ENCODE peak calls at places on chromosomes 12 and 14, in ten cellular contexts. R is hypothalamus, A is lower lobe of right lung, W is stomach, Y is NCI-H1105, S is cardiac fibroblast, I is substantia nigra, G is NCI-H1417, Z is non-pigmented ciliary epithelial cell, E is pons. L is an unnamed sample.
A peak's percentile ranks its signal among the peaks of the same experiment; 100 is the strongest.

GRCh38 chr14:74346341-74346740 is 1.9 kb upstream of the VRTN start:
- DNase-seq in R (no peak), A (no peak), W (no peak), Y (no peak), S (no peak), I (no peak), G (no peak), Z (no peak), E (no peak), L (no peak)

GRCh38 chr12:19130224-19131019 is 889 bp downstream of the PLEKHA5 start:
- DNase-seq in R (peak; percentile 30), A (peak; percentile 53), W (peak; percentile 34), Y (peak; percentile 58), S (peak; percentile 19), I (no peak), G (peak; percentile 40), Z (no peak), E (peak; percentile 15), L (peak; percentile 31)

GRCh38 chr14:87160964-87161363 is 832.0 kb downstream of the GALC start:
- DNase-seq in R (no peak), A (no peak), W (no peak), Y (no peak), S (no peak), I (no peak), G (no peak), Z (no peak), E (no peak), L (no peak)

GRCh38 chr12:76106631-76107030 is 22.1 kb upstream of the NAP1L1 start:
- DNase-seq in R (no peak), A (no peak), W (no peak), Y (no peak), S (no peak), I (no peak), G (no peak), Z (no peak), E (no peak), L (no peak)

GRCh38 chr14:103735022-103735421 is 19.4 kb downstream of the ZFYVE21 start:
- DNase-seq in R (no peak), A (peak; percentile 39), W (no peak), Y (no peak), S (no peak), I (no peak), G (no peak), Z (no peak), E (no peak), L (no peak)

GRCh38 chr12:1929241-1929984 is 11.0 kb upstream of the CACNA2D4 start:
- DNase-seq in R (no peak), A (peak; percentile 27), W (peak; percentile 20), Y (no peak), S (no peak), I (no peak), G (no peak), Z (no peak), E (no peak), L (no peak)

GRCh38 chr14:58239259-58240210 is 5.1 kb upstream of the PSMA3 start:
- DNase-seq in R (peak; percentile 22), A (peak; percentile 75), W (peak; percentile 82), Y (peak; percentile 72), S (peak; percentile 74), I (peak; percentile 22), G (peak; percentile 82), Z (no peak), E (peak; percentile 88), L (peak; percentile 66)

GRCh38 chr12:13241833-13242232 is 45.3 kb downstream of the EMP1 start:
- DNase-seq in R (no peak), A (no peak), W (peak; percentile 27), Y (no peak), S (no peak), I (no peak), G (no peak), Z (no peak), E (no peak), L (no peak)

GRCh38 chr12:74152370-74152769 is 385.3 kb upstream of the ATXN7L3B start:
- DNase-seq in R (no peak), A (no peak), W (no peak), Y (no peak), S (no peak), I (no peak), G (no peak), Z (no peak), E (no peak), L (no peak)

GRCh38 chr14:102317564-102318248 is 1.8 kb upstream of the ZNF839 start:
- DNase-seq in R (no peak), A (no peak), W (no peak), Y (no peak), S (peak; percentile 26), I (no peak), G (peak; percentile 42), Z (no peak), E (peak; percentile 74), L (peak; percentile 48)

GRCh38 chr14:77000340-77001235 is 27.9 kb downstream of the IRF2BPL start:
- DNase-seq in R (no peak), A (no peak), W (peak; percentile 42), Y (no peak), S (peak; percentile 64), I (no peak), G (peak; percentile 92), Z (no peak), E (peak; percentile 16), L (peak; percentile 84)

GRCh38 chr12:125128806-125129571 is 63.8 kb downstream of the AACS start:
- DNase-seq in R (no peak), A (no peak), W (no peak), Y (no peak), S (no peak), I (no peak), G (no peak), Z (no peak), E (no peak), L (no peak)

GRCh38 chr12:100368066-100368465 is 11.2 kb downstream of the SLC17A8 start:
- DNase-seq in R (no peak), A (no peak), W (no peak), Y (no peak), S (no peak), I (no peak), G (no peak), Z (no peak), E (no peak), L (no peak)

GRCh38 chr14:76080009-76080408 is 71.7 kb upstream of the GPATCH2L start:
- DNase-seq in R (no peak), A (no peak), W (no peak), Y (no peak), S (no peak), I (peak; percentile 30), G (no peak), Z (no peak), E (peak; percentile 35), L (no peak)

GRCh38 chr12:124347335-124347734 is 52.4 kb downstream of the RFLNA start:
- DNase-seq in R (no peak), A (no peak), W (no peak), Y (no peak), S (no peak), I (no peak), G (no peak), Z (no peak), E (no peak), L (no peak)

GRCh38 chr12:60112778-60113177 is 516.9 kb downstream of the SLC16A7 start:
- DNase-seq in R (no peak), A (no peak), W (no peak), Y (no peak), S (peak; percentile 6), I (no peak), G (no peak), Z (no peak), E (no peak), L (no peak)

GRCh38 chr14:50594577-50595316 is 34.8 kb downstream of the ATL1 start:
- DNase-seq in R (no peak), A (no peak), W (no peak), Y (no peak), S (no peak), I (no peak), G (no peak), Z (no peak), E (no peak), L (no peak)

GRCh38 chr12:51699219-51699618 is 108.2 kb downstream of the SCN8A start:
- DNase-seq in R (no peak), A (no peak), W (no peak), Y (no peak), S (no peak), I (no peak), G (no peak), Z (no peak), E (no peak), L (no peak)

GRCh38 chr12:69059465-69060457 is 126.8 kb upstream of the CPM start:
- DNase-seq in R (no peak), A (no peak), W (no peak), Y (no peak), S (peak; percentile 52), I (no peak), G (no peak), Z (peak; percentile 92), E (no peak), L (no peak)

GRCh38 chr12:59182191-59182590 is 261.9 kb upstream of the LRIG3 start:
- DNase-seq in R (no peak), A (no peak), W (no peak), Y (no peak), S (no peak), I (no peak), G (no peak), Z (peak; percentile 24), E (no peak), L (no peak)

GRCh38 chr12:109525279-109525585 is 47.8 kb downstream of the UBE3B start:
- DNase-seq in R (no peak), A (no peak), W (no peak), Y (no peak), S (no peak), I (no peak), G (no peak), Z (no peak), E (no peak), L (no peak)

GRCh38 chr12:52745554-52745953 is 31.6 kb downstream of the KRT76 start:
- DNase-seq in R (no peak), A (no peak), W (no peak), Y (no peak), S (no peak), I (no peak), G (no peak), Z (no peak), E (no peak), L (no peak)

GRCh38 chr12:24565300-24565699 is 383.6 kb downstream of the BCAT1 start:
- DNase-seq in R (no peak), A (no peak), W (no peak), Y (no peak), S (no peak), I (no peak), G (no peak), Z (no peak), E (no peak), L (no peak)

GRCh38 chr14:44866322-44866721 is 95.4 kb downstream of the KLHL28 start:
- DNase-seq in R (no peak), A (no peak), W (no peak), Y (no peak), S (no peak), I (no peak), G (no peak), Z (no peak), E (no peak), L (no peak)

GRCh38 chr12:76706099-76706498 is 57.8 kb upstream of the ZDHHC17 start:
- DNase-seq in R (no peak), A (no peak), W (no peak), Y (no peak), S (peak; percentile 16), I (no peak), G (no peak), Z (no peak), E (no peak), L (no peak)

GRCh38 chr12:99386907-99387306 is 260.6 kb upstream of the GARIN6 start:
- DNase-seq in R (no peak), A (no peak), W (no peak), Y (no peak), S (peak; percentile 28), I (no peak), G (peak; percentile 23), Z (no peak), E (no peak), L (peak; percentile 40)

GRCh38 chr14:69129264-69129880 is 23.5 kb downstream of the DCAF5 start:
- DNase-seq in R (peak; percentile 23), A (peak; percentile 72), W (peak; percentile 76), Y (peak; percentile 82), S (peak; percentile 94), I (peak; percentile 14), G (peak; percentile 82), Z (peak; percentile 67), E (peak; percentile 82), L (peak; percentile 83)

GRCh38 chr12:47935196-47935595 is 28.2 kb upstream of the TMEM106C start:
- DNase-seq in R (no peak), A (no peak), W (peak; percentile 28), Y (no peak), S (peak; percentile 86), I (no peak), G (no peak), Z (no peak), E (peak; percentile 1), L (no peak)